ENCODE peak calls at places on chromosomes 3 and 15, in five cellular contexts. T, Y, Q, I and F are unnamed samples. For H3K27me3, the result is how much of the 10 kb centered on the place peaks cover.

GRCh38 chr3:152196782-152197181 is 71.9 kb upstream of the MBNL1 start:
- DNase-seq in T (no peak), Y (no peak), Q (no peak), I (no peak), F (no peak)

GRCh38 chr3:123336441-123336851 is 112.4 kb downstream of the ADCY5 start:
- DNase-seq in T (no peak), Y (no peak), Q (no peak), I (no peak), F (no peak)

GRCh38 chr3:133548090-133548489 is 25.4 kb upstream of the CDV3 start:
- DNase-seq in T (no peak), Y (no peak), Q (no peak), I (no peak), F (no peak)

GRCh38 chr15:60191015-60191414 is 186.9 kb downstream of the FOXB1 start:
- DNase-seq in T (no peak), Y (no peak), Q (no peak), I (no peak), F (no peak)

GRCh38 chr3:128996741-128997140 is 2.9 kb upstream of the CFAP92 start:
- DNase-seq in T (no peak), Y (no peak), Q (no peak), I (no peak), F (peak)

GRCh38 chr15:79474252-79474651 is 42.1 kb downstream of the MINAR1 start:
- DNase-seq in T (peak), Y (no peak), Q (no peak), I (no peak), F (no peak)

GRCh38 chr15:72233759-72234158 is 2.8 kb upstream of the PKM start:
- DNase-seq in T (no peak), Y (no peak), Q (no peak), I (no peak), F (no peak)

GRCh38 chr3:111749171-111750170 is 109.6 kb upstream of the PHLDB2 start:
- DNase-seq in T (no peak), Y (no peak), Q (no peak), I (no peak), F (no peak)

GRCh38 chr3:122298239-122298638 is 26.8 kb upstream of the CSTA start:
- DNase-seq in T (no peak), Y (no peak), Q (no peak), I (no peak), F (no peak)

GRCh38 chr3:166283856-166284255 is 446.6 kb upstream of the BCHE start:
- DNase-seq in T (peak), Y (no peak), Q (no peak), I (no peak), F (no peak)

GRCh38 chr3:111215481-111215880 is 143.9 kb downstream of the NECTIN3 start:
- DNase-seq in T (peak), Y (no peak), Q (no peak), I (no peak), F (no peak)

GRCh38 chr15:67178569-67179210 is 75.8 kb downstream of the AAGAB start:
- DNase-seq in T (peak), Y (no peak), Q (no peak), I (no peak), F (no peak)

GRCh38 chr3:141368925-141369794 is 856 bp downstream of the ZBTB38 start:
- DNase-seq in T (peak), Y (no peak), Q (no peak), I (no peak), F (no peak)

GRCh38 chr3:132343018-132343612 is 25.9 kb downstream of the ACP3 start:
- DNase-seq in T (peak), Y (no peak), Q (no peak), I (peak), F (no peak)

GRCh38 chr3:147406255-147407023 is at the start of gene ZIC4:
- DNase-seq in T (no peak), Y (no peak), Q (no peak), I (no peak), F (peak)

DNA sequence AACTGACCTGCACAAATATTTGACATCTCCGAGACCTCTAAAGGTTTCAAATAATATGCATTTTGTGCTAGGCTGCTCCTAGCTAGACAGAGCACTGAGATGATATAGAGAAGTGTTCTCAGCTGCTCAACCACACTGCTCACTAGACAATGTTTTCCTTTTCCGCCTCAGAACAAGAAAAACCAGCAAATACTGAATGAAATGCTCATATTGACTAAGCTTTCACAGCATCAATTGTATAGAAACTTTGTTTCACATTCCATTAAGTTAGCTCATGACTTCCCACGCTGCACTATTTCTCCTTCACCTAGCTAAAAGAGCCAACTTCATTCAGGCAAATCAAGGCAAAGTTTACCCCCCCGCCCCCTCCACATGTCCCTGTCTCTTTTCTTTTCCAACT is 719 bp downstream of the ZNF385D start:
- DNase-seq in T (peak), Y (no peak), Q (no peak), I (no peak), F (no peak)
- H3K4me3 ChIP-seq in T (peak), Y (peak), Q (no peak), I (peak), F (peak)

GRCh38 chr3:126395846-126396513 is 1.3 kb downstream of the CFAP100 start:
- DNase-seq in T (no peak), Y (no peak), Q (no peak), I (no peak), F (no peak)

GRCh38 chr3:126393563-126393962 is 1.1 kb upstream of the CFAP100 start:
- DNase-seq in T (no peak), Y (no peak), Q (no peak), I (no peak), F (no peak)

GRCh38 chr3:126396536-126396935 is 1.8 kb downstream of the CFAP100 start:
- DNase-seq in T (no peak), Y (no peak), Q (no peak), I (no peak), F (no peak)

GRCh38 chr3:126394179-126394976 is at the start of gene CFAP100:
- DNase-seq in T (peak), Y (no peak), Q (peak), I (no peak), F (peak)

DNA sequence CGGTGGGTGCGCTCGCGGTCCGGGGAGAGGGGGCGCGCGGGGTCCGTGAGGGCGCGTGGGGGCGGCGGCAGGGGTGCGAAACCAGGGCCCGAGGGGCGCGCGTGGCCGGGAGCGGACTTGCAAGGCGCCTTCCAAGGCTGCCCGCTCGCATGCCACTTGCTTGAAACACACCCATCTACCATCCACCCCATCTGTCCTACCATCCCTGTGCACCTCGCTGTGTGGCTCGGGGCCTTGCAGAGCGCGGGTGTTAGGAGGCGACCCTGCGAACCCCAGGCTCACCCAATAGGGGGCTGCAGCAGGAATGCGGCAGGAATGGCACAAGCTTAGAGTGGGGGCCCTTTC is 240 bp downstream of the CFAP100 start:
- DNase-seq in T (no peak), Y (no peak), Q (no peak), I (no peak), F (no peak)
- H3K27me3 ChIP-seq in T (under half), Y (under half), Q (under half), I (under half), F (under half)

GRCh38 chr15:63502843-63503738 is 1.3 kb upstream of the USP3 start:
- DNase-seq in T (peak), Y (peak), Q (peak), I (peak), F (peak)

GRCh38 chr15:63500265-63501250 is 3.8 kb upstream of the USP3 start:
- DNase-seq in T (no peak), Y (no peak), Q (no peak), I (no peak), F (no peak)

GRCh38 chr15:63499611-63500010 is 4.8 kb upstream of the USP3 start:
- DNase-seq in T (no peak), Y (no peak), Q (no peak), I (no peak), F (no peak)

GRCh38 chr15:63502137-63502801 is 2.1 kb upstream of the USP3 start:
- DNase-seq in T (peak), Y (peak), Q (no peak), I (no peak), F (no peak)

GRCh38 chr15:63501256-63502089 is 2.9 kb upstream of the USP3 start:
- DNase-seq in T (peak), Y (peak), Q (peak), I (peak), F (peak)
- H3K4me3 ChIP-seq in T (no peak), Y (peak), Q (peak), I (peak), F (no peak)

GRCh38 chr15:45476395-45476794 is 46.2 kb downstream of the SLC30A4 start:
- DNase-seq in T (no peak), Y (no peak), Q (no peak), I (no peak), F (no peak)

GRCh38 chr15:45471151-45471550 is 51.4 kb downstream of the SLC30A4 start:
- DNase-seq in T (no peak), Y (no peak), Q (no peak), I (no peak), F (no peak)

GRCh38 chr15:45469429-45469828 is 53.1 kb downstream of the SLC30A4 start:
- DNase-seq in T (no peak), Y (no peak), Q (no peak), I (no peak), F (no peak)

GRCh38 chr15:45473068-45473467 is 49.5 kb downstream of the SLC30A4 start:
- DNase-seq in T (no peak), Y (no peak), Q (no peak), I (no peak), F (no peak)

GRCh38 chr15:45474799-45475198 is 47.8 kb downstream of the SLC30A4 start:
- DNase-seq in T (no peak), Y (no peak), Q (no peak), I (no peak), F (no peak)
- H3K27me3 ChIP-seq in T (under half), Y (under half), Q (under half), I (under half), F (half or more)

GRCh38 chr15:39426552-39427532 is 154.0 kb upstream of the THBS1 start:
- DNase-seq in T (no peak), Y (peak), Q (no peak), I (peak), F (no peak)
- H3K4me3 ChIP-seq in T (no peak), Y (no peak), Q (no peak), I (no peak), F (no peak)

GRCh38 chr15:45734244-45734643 is 99.4 kb downstream of the SQOR start:
- DNase-seq in T (no peak), Y (no peak), Q (no peak), I (no peak), F (no peak)

GRCh38 chr15:45729146-45729545 is 94.3 kb downstream of the SQOR start:
- DNase-seq in T (peak), Y (no peak), Q (no peak), I (no peak), F (no peak)

GRCh38 chr15:45732544-45733130 is 97.8 kb downstream of the SQOR start:
- DNase-seq in T (no peak), Y (no peak), Q (no peak), I (no peak), F (no peak)

GRCh38 chr15:45731331-45731730 is 96.5 kb downstream of the SQOR start:
- DNase-seq in T (no peak), Y (no peak), Q (no peak), I (no peak), F (no peak)

GRCh38 chr15:45728641-45729040 is 93.8 kb downstream of the SQOR start:
- DNase-seq in T (no peak), Y (no peak), Q (no peak), I (no peak), F (no peak)
- H3K27me3 ChIP-seq in T (under half), Y (under half), Q (under half), I (under half), F (under half)

DNA sequence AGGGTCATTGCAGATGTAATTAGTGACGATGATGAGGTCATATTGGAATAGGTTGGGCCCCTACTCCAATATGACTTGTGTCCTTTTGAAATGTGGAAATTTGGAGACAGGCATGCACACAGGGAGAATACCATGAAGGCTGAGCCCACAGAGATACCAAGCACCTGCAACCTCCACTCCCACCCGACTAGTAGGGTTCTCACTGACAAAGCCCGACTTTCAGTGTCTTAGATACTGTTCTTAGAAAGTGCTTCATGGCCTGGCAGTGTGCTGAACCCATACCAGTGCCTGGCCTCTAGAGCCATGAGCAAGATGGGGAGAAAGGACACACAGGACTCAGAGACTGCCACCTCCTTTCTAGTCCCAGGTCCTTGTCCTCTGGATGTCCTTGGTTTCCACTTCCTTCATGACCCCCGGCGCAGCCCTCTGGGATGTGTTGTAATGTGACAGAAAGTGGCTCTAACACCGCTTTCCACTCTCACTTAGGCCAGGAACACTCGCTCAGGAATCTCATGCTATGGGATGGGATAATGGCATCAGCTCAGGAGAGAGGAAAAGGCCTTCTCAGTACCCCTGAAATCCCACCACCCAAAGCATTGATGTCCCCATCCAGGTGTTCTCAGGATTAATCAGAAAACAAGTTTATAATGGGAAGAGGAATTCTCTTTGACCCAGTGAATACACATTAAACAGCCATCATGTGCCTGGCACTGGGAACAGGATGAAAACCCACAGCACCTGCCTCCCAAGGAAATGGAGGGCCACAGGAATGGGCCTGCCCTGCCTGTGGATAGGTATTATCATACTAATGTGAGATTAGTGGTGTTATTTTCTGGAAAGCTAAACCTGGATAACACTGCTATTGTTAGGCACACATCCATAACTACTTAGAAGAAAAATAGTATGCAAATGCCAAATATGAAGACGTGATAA is 59.9 kb downstream of the RPL39L start:
- DNase-seq in T (no peak), Y (no peak), Q (no peak), I (no peak), F (no peak)
- H3K4me3 ChIP-seq in T (no peak), Y (no peak), Q (no peak), I (no peak), F (no peak)

GRCh38 chr3:151082880-151083838 is 2.3 kb upstream of the MED12L start:
- DNase-seq in T (no peak), Y (no peak), Q (no peak), I (no peak), F (no peak)
- H3K27me3 ChIP-seq in T (under half), Y (half or more), Q (under half), I (under half), F (under half)

GRCh38 chr15:55588070-55588817 is at the start of gene PYGO1:
- DNase-seq in T (peak), Y (peak), Q (peak), I (peak), F (peak)

GRCh38 chr15:55587321-55588069 is 650 bp downstream of the PYGO1 start:
- DNase-seq in T (no peak), Y (peak), Q (peak), I (peak), F (peak)

GRCh38 chr15:55589297-55589696 is 1.2 kb upstream of the PYGO1 start:
- DNase-seq in T (no peak), Y (no peak), Q (no peak), I (no peak), F (no peak)

GRCh38 chr15:55588818-55589122 is 625 bp upstream of the PYGO1 start:
- DNase-seq in T (no peak), Y (no peak), Q (no peak), I (peak), F (peak)

GRCh38 chr15:55586808-55587207 is 1.3 kb downstream of the PYGO1 start:
- DNase-seq in T (no peak), Y (no peak), Q (no peak), I (no peak), F (no peak)
- H3K4me3 ChIP-seq in T (no peak), Y (peak), Q (peak), I (peak), F (no peak)

GRCh38 chr3:10888523-10889081 is 72.6 kb downstream of the SLC6A11 start:
- DNase-seq in T (peak), Y (no peak), Q (no peak), I (no peak), F (no peak)

GRCh38 chr3:10883478-10884234 is 67.6 kb downstream of the SLC6A11 start:
- DNase-seq in T (peak), Y (no peak), Q (no peak), I (peak), F (peak)

GRCh38 chr3:10887015-10887414 is 71.0 kb downstream of the SLC6A11 start:
- DNase-seq in T (no peak), Y (no peak), Q (no peak), I (no peak), F (no peak)

GRCh38 chr3:10882851-10883250 is 66.8 kb downstream of the SLC6A11 start:
- DNase-seq in T (no peak), Y (no peak), Q (peak), I (no peak), F (no peak)
- H3K27me3 ChIP-seq in T (under half), Y (under half), Q (under half), I (under half), F (under half)